ENCODE peak calls at places on chromosomes 6 and 20, in six cellular contexts. I is GM12878, A is K562, F is H1, H is HepG2, J is GM12891. G is an unnamed sample.

GRCh38 chr6:158564243-158565121 is 4.6 kb downstream of the TMEM181 start:
- DNase-seq in F (no peak), A (no peak), I (no peak), J (no peak), H (no peak), G (no peak)

GRCh38 chr6:88982720-88983119 is 19.3 kb upstream of the RNGTT start:
- DNase-seq in J (peak; percentile 10), H (peak; percentile 55), A (peak; percentile 49), F (no peak), I (peak; percentile 19), G (peak; percentile 13)

GRCh38 chr6:129902681-129903080 is 41.6 kb upstream of the TMEM244 start:
- DNase-seq in J (no peak), A (no peak), I (no peak), F (no peak), H (no peak), G (no peak)

GRCh38 chr6:2812695-2813094 is 29.0 kb downstream of the SERPINB1 start:
- DNase-seq in J (no peak), F (no peak), H (no peak), A (no peak), I (no peak), G (no peak)

GRCh38 chr20:31716818-31717477 is 5.7 kb downstream of the BCL2L1 start:
- DNase-seq in J (no peak), I (no peak), A (peak; percentile 50), H (no peak), F (no peak), G (no peak)

GRCh38 chr20:37897008-37897548 is 5.8 kb upstream of the VSTM2L start:
- DNase-seq in J (no peak), I (no peak), A (peak; percentile 69), H (no peak), F (peak; percentile 71), G (no peak)

GRCh38 chr6:34138924-34139323 is 7.0 kb downstream of the GRM4 start:
- DNase-seq in I (no peak), F (no peak), J (no peak), A (no peak), H (no peak), G (no peak)

GRCh38 chr20:11766961-11767360 is 150.7 kb upstream of the BTBD3 start:
- DNase-seq in J (no peak), F (no peak), I (no peak), H (no peak), A (no peak), G (no peak)

GRCh38 chr6:119351005-119351394 is 1.4 kb upstream of the MAN1A1 start:
- DNase-seq in F (no peak), J (no peak), A (peak; percentile 22), H (no peak), I (no peak), G (no peak)

GRCh38 chr6:160110724-160111123 is 10.9 kb upstream of the SLC22A1 start:
- DNase-seq in A (no peak), I (no peak), F (no peak), J (no peak), H (no peak), G (no peak)

GRCh38 chr20:14214046-14214445 is 123.4 kb downstream of the FLRT3 start:
- DNase-seq in F (no peak), H (no peak), J (no peak), I (no peak), A (no peak), G (no peak)

GRCh38 chr6:127069659-127070279 is 48.7 kb upstream of the RSPO3 start:
- DNase-seq in F (no peak), J (no peak), A (no peak), I (no peak), H (peak; percentile 39), G (no peak)

GRCh38 chr6:105757512-105758200 is 328.5 kb upstream of the PRDM1 start:
- DNase-seq in H (peak; percentile 13), I (peak; percentile 76), A (no peak), J (no peak), F (no peak), G (peak; percentile 10)

GRCh38 chr6:107730106-107730505 is 94.0 kb downstream of the SCML4 start:
- DNase-seq in J (no peak), A (no peak), I (no peak), H (no peak), F (no peak), G (no peak)

GRCh38 chr6:160030103-160030502 is 61.2 kb downstream of the IGF2R start:
- DNase-seq in F (no peak), J (no peak), I (no peak), A (no peak), H (no peak), G (no peak)

GRCh38 chr6:31776563-31776960 is 566 bp downstream of the VWA7 start:
- DNase-seq in I (no peak), H (no peak), J (no peak), A (no peak), F (no peak), G (no peak)

GRCh38 chr20:23588434-23589403 is 17.0 kb downstream of the CST9 start:
- DNase-seq in I (no peak), A (no peak), F (no peak), J (no peak), H (no peak), G (no peak)

GRCh38 chr6:53328375-53328774 is 20.4 kb downstream of the ELOVL5 start:
- DNase-seq in A (no peak), I (no peak), F (no peak), H (no peak), J (no peak), G (no peak)

GRCh38 chr6:21163110-21163837 is 430.3 kb upstream of the SOX4 start:
- DNase-seq in J (no peak), H (no peak), I (no peak), A (peak; percentile 16), F (no peak), G (no peak)

GRCh38 chr20:24672886-24673677 is 203.7 kb downstream of the SYNDIG1 start:
- DNase-seq in A (no peak), I (no peak), H (no peak), F (no peak), J (no peak), G (no peak)

GRCh38 chr6:75331134-75331533 is 46.5 kb upstream of the TMEM30A start:
- DNase-seq in A (no peak), I (no peak), J (no peak), F (no peak), H (no peak), G (no peak)

GRCh38 chr6:82374481-82374880 is 10.9 kb downstream of the TPBG start:
- DNase-seq in H (no peak), I (no peak), A (no peak), J (no peak), F (no peak), G (no peak)

GRCh38 chr20:3768342-3769130 is 983 bp upstream of the ADISSP start:
- DNase-seq in F (peak; percentile 94), J (peak; percentile 83), H (peak; percentile 83), I (no peak), A (peak; percentile 63), G (peak; percentile 75)

GRCh38 chr6:127118505-127119360 is at the start of gene RSPO3:
- DNase-seq in J (peak; percentile 17), I (no peak), F (peak; percentile 79), A (no peak), H (no peak), G (peak; percentile 13)

GRCh38 chr6:149544646-149545257 is 1.1 kb downstream of the PPIL4 start:
- DNase-seq in F (no peak), J (no peak), H (no peak), A (no peak), I (no peak), G (no peak)

GRCh38 chr6:149545258-149545753 is 537 bp downstream of the PPIL4 start:
- DNase-seq in F (no peak), H (peak; percentile 75), I (no peak), J (no peak), A (peak; percentile 58), G (no peak)

GRCh38 chr6:149541139-149541538 is 4.7 kb downstream of the PPIL4 start:
- DNase-seq in A (no peak), I (no peak), H (no peak), F (no peak), J (no peak), G (no peak)

GRCh38 chr6:149545754-149546471 is at the start of gene PPIL4:
- DNase-seq in F (peak; percentile 98), J (peak; percentile 73), A (peak; percentile 95), I (peak; percentile 71), H (peak; percentile 89), G (peak; percentile 77)
- TF ChIP-seq POLR2A in F (peak; percentile 59), J (peak; percentile 75), A (peak; percentile 90), I (peak; percentile 94), H (peak; percentile 93), G (peak; percentile 84)

GRCh38 chr6:154933181-154933827 is 61.8 kb upstream of the TIAM2 start:
- DNase-seq in H (no peak), J (no peak), I (no peak), A (no peak), F (no peak), G (no peak)
- TF ChIP-seq TAF1 in H (no peak), J (no peak), I (no peak), A (no peak), F (no peak), G (no peak)

DNA sequence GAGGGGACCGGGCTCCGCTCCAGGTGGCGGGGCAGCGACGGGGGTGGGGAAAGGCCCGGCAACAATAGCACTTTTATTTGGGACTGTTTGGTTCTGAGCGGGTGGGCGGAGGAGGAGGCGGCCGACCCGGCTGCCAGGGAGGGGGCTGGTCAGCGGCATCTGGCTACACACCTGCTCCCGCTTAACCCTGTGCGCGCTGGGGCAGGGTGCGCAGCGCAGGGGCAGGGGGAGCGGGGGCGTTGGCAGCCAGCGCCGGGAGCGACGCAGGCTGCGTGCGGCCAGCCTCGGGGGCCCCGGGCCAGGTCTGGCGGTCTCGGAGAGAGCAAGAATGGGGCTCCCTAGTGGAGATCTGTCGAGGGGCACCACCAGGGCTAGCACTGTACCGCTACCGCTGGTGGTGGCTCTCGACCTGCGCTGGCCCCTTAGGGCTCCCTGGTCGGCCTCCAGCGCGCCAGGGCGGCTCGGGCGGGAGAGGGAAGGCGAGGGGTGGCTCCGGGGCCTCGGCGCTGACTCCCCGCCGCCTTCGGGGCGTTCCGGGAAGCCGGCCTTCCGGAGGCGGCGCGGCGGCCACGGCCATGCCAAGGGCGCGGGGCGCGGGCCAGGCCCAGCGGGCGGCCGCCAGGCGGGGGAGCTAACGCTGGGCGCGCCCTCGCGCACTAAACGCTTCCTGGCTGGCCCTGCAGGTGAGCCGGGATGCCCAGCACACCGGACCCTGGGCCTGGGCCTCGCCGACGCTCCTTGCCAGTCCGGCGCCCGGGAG is 92.4 kb downstream of the NCR2 start:
- DNase-seq in F (peak; percentile 82), A (no peak), J (no peak), I (no peak), H (peak; percentile 65), G (no peak)
- TF ChIP-seq POLR2AphosphoS5 in F (no peak), A (no peak), J (no peak), I (no peak), H (no peak), G (no peak)

GRCh38 chr20:50291428-50292323 is 101.0 kb downstream of the CEBPB start:
- DNase-seq in H (no peak), J (no peak), I (no peak), F (no peak), A (no peak), G (no peak)

GRCh38 chr20:50292324-50293243 is 102.0 kb downstream of the CEBPB start:
- DNase-seq in I (no peak), F (no peak), H (peak; percentile 97), J (no peak), A (peak; percentile 97), G (no peak)

GRCh38 chr20:50295345-50295744 is 104.7 kb downstream of the CEBPB start:
- DNase-seq in H (no peak), J (no peak), F (no peak), I (no peak), A (no peak), G (no peak)

GRCh38 chr20:50294164-50295088 is 103.8 kb downstream of the CEBPB start:
- DNase-seq in J (no peak), F (no peak), A (no peak), I (no peak), H (peak; percentile 53), G (no peak)

GRCh38 chr20:50293244-50294139 is 102.9 kb downstream of the CEBPB start:
- DNase-seq in A (no peak), J (no peak), I (no peak), H (no peak), F (no peak), G (no peak)
- TF ChIP-seq POLR2A in A (no peak), J (no peak), I (no peak), H (no peak), F (no peak), G (no peak)